ENCODE peak calls at places on chromosomes 7 and 10, in four cellular contexts. H is stimulated activated CD8-positive, alpha-beta memory T cell treated with anti-CD3 and anti-CD28 coated beads, Interleukin-12 subunit alpha, Interleukin-12 subunit beta, amount 100 ng/mL, for 1 hour; T is ecto neural progenitor cell; I is Panc1. F is an unnamed sample.

GRCh38 chr10:110834622-110835219 is 37.0 kb upstream of the PDCD4 start:
- DNase-seq in H (no peak), T (no peak), I (no peak), F (no peak)

GRCh38 chr7:129719980-129720732 is 108.6 kb downstream of the NRF1 start:
- DNase-seq in H (no peak), T (no peak), I (no peak), F (no peak)

GRCh38 chr7:87580636-87581035 is 20.0 kb downstream of the ABCB1 start:
- DNase-seq in H (no peak), T (no peak), I (no peak), F (no peak)

GRCh38 chr7:29120955-29121354 is 25.4 kb downstream of the CPVL start:
- DNase-seq in H (no peak), T (no peak), I (no peak), F (no peak)

GRCh38 chr7:143018931-143019330 is 8.0 kb downstream of the OR9A2 start:
- DNase-seq in H (no peak), T (no peak), I (no peak), F (no peak)

GRCh38 chr10:15842493-15843169 is 17.7 kb downstream of the MINDY3 start:
- DNase-seq in H (no peak), T (no peak), I (no peak), F (no peak)

GRCh38 chr7:77439572-77439971 is 23.4 kb upstream of the GSAP start:
- DNase-seq in H (no peak), T (no peak), I (no peak), F (peak)

GRCh38 chr7:76357379-76358052 is 1.3 kb downstream of the YWHAG start:
- DNase-seq in H (no peak), T (no peak), I (no peak), F (peak)

GRCh38 chr10:79628988-79629954 is 18.5 kb downstream of the SFTPA1 start:
- DNase-seq in H (no peak), T (no peak), I (no peak), F (no peak)

GRCh38 chr7:50682079-50682478 is 100.6 kb downstream of the GRB10 start:
- DNase-seq in H (no peak), T (no peak), I (no peak), F (no peak)